ENCODE peak calls at places on chromosomes 7 and 10, in nine cellular contexts. One of them, this sample, is unnamed.

GRCh38 chr10:127117125-127117524 is 79.3 kb downstream of the INSYN2A start:
- DNase-seq in anterior cingulate cortex: no peak
- DNase-seq in LoVo: peak
- DNase-seq in GM19239: no peak
- DNase-seq in hepatic stellate cell: peak
- DNase-seq in CD8-positive, alpha-beta T cell: peak
- DNase-seq in CD8-positive, alpha-beta memory T cell: no peak
- DNase-seq in transverse colon: peak
- DNase-seq in foreskin fibroblast: peak
- DNase-seq in this sample: no peak

GRCh38 chr10:76581685-76582084 is 1055.9 kb downstream of the KCNMA1 start:
- DNase-seq in anterior cingulate cortex: no peak
- DNase-seq in LoVo: no peak
- DNase-seq in GM19239: no peak
- DNase-seq in hepatic stellate cell: no peak
- DNase-seq in CD8-positive, alpha-beta T cell: no peak
- DNase-seq in CD8-positive, alpha-beta memory T cell: no peak
- DNase-seq in transverse colon: no peak
- DNase-seq in foreskin fibroblast: no peak
- DNase-seq in this sample: no peak

GRCh38 chr10:102227050-102227449 is 951 bp downstream of the ELOVL3 start:
- DNase-seq in anterior cingulate cortex: no peak
- DNase-seq in LoVo: no peak
- DNase-seq in GM19239: no peak
- DNase-seq in hepatic stellate cell: no peak
- DNase-seq in CD8-positive, alpha-beta T cell: no peak
- DNase-seq in CD8-positive, alpha-beta memory T cell: no peak
- DNase-seq in transverse colon: no peak
- DNase-seq in foreskin fibroblast: peak
- DNase-seq in this sample: no peak

GRCh38 chr10:74924251-74924954 is 98.0 kb downstream of the KAT6B start:
- DNase-seq in anterior cingulate cortex: no peak
- DNase-seq in LoVo: peak
- DNase-seq in GM19239: no peak
- DNase-seq in hepatic stellate cell: peak
- DNase-seq in CD8-positive, alpha-beta T cell: no peak
- DNase-seq in CD8-positive, alpha-beta memory T cell: no peak
- DNase-seq in transverse colon: no peak
- DNase-seq in foreskin fibroblast: peak
- DNase-seq in this sample: no peak

GRCh38 chr7:121634356-121634755 is 238.2 kb upstream of the FAM3C start:
- DNase-seq in anterior cingulate cortex: no peak
- DNase-seq in LoVo: no peak
- DNase-seq in GM19239: no peak
- DNase-seq in hepatic stellate cell: no peak
- DNase-seq in CD8-positive, alpha-beta T cell: no peak
- DNase-seq in CD8-positive, alpha-beta memory T cell: no peak
- DNase-seq in transverse colon: no peak
- DNase-seq in foreskin fibroblast: no peak
- DNase-seq in this sample: no peak

GRCh38 chr10:29948971-29949370 is 110.4 kb downstream of the JCAD start:
- DNase-seq in anterior cingulate cortex: no peak
- DNase-seq in LoVo: no peak
- DNase-seq in GM19239: no peak
- DNase-seq in hepatic stellate cell: no peak
- DNase-seq in CD8-positive, alpha-beta T cell: no peak
- DNase-seq in CD8-positive, alpha-beta memory T cell: no peak
- DNase-seq in transverse colon: no peak
- DNase-seq in foreskin fibroblast: no peak
- DNase-seq in this sample: no peak

GRCh38 chr7:116393654-116394053 is 105.9 kb upstream of the CAV2 start:
- DNase-seq in anterior cingulate cortex: no peak
- DNase-seq in LoVo: no peak
- DNase-seq in GM19239: no peak
- DNase-seq in hepatic stellate cell: no peak
- DNase-seq in CD8-positive, alpha-beta T cell: no peak
- DNase-seq in CD8-positive, alpha-beta memory T cell: no peak
- DNase-seq in transverse colon: no peak
- DNase-seq in foreskin fibroblast: no peak
- DNase-seq in this sample: no peak

GRCh38 chr10:43123361-43124093 is 14.7 kb upstream of the CSGALNACT2 start:
- DNase-seq in anterior cingulate cortex: no peak
- DNase-seq in LoVo: no peak
- DNase-seq in GM19239: no peak
- DNase-seq in hepatic stellate cell: no peak
- DNase-seq in CD8-positive, alpha-beta T cell: no peak
- DNase-seq in CD8-positive, alpha-beta memory T cell: no peak
- DNase-seq in transverse colon: peak
- DNase-seq in foreskin fibroblast: no peak
- DNase-seq in this sample: no peak

GRCh38 chr10:129888784-129889616 is 75.1 kb downstream of the EBF3 start:
- DNase-seq in anterior cingulate cortex: no peak
- DNase-seq in LoVo: peak
- DNase-seq in GM19239: peak
- DNase-seq in hepatic stellate cell: peak
- DNase-seq in CD8-positive, alpha-beta T cell: peak
- DNase-seq in CD8-positive, alpha-beta memory T cell: no peak
- DNase-seq in transverse colon: no peak
- DNase-seq in foreskin fibroblast: peak
- DNase-seq in this sample: peak

GRCh38 chr7:45500257-45500656 is 73.9 kb upstream of the ADCY1 start:
- DNase-seq in anterior cingulate cortex: no peak
- DNase-seq in LoVo: no peak
- DNase-seq in GM19239: no peak
- DNase-seq in hepatic stellate cell: no peak
- DNase-seq in CD8-positive, alpha-beta T cell: no peak
- DNase-seq in CD8-positive, alpha-beta memory T cell: no peak
- DNase-seq in transverse colon: no peak
- DNase-seq in foreskin fibroblast: no peak
- DNase-seq in this sample: no peak

GRCh38 chr10:43055991-43056567 is 20.8 kb upstream of the RET start:
- DNase-seq in anterior cingulate cortex: no peak
- DNase-seq in LoVo: no peak
- DNase-seq in GM19239: no peak
- DNase-seq in hepatic stellate cell: no peak
- DNase-seq in CD8-positive, alpha-beta T cell: no peak
- DNase-seq in CD8-positive, alpha-beta memory T cell: no peak
- DNase-seq in transverse colon: peak
- DNase-seq in foreskin fibroblast: no peak
- DNase-seq in this sample: no peak

GRCh38 chr10:103673616-103674015 is 180.1 kb downstream of the NEURL1 start:
- DNase-seq in anterior cingulate cortex: no peak
- DNase-seq in LoVo: no peak
- DNase-seq in GM19239: no peak
- DNase-seq in hepatic stellate cell: no peak
- DNase-seq in CD8-positive, alpha-beta T cell: no peak
- DNase-seq in CD8-positive, alpha-beta memory T cell: no peak
- DNase-seq in transverse colon: no peak
- DNase-seq in foreskin fibroblast: no peak
- DNase-seq in this sample: no peak

GRCh38 chr10:122170802-122171201 is 100.3 kb upstream of the BTBD16 start:
- DNase-seq in anterior cingulate cortex: no peak
- DNase-seq in LoVo: no peak
- DNase-seq in GM19239: no peak
- DNase-seq in hepatic stellate cell: no peak
- DNase-seq in CD8-positive, alpha-beta T cell: no peak
- DNase-seq in CD8-positive, alpha-beta memory T cell: no peak
- DNase-seq in transverse colon: no peak
- DNase-seq in foreskin fibroblast: no peak
- DNase-seq in this sample: no peak

GRCh38 chr10:75137533-75138438 is 26.3 kb downstream of the SAMD8 start:
- DNase-seq in anterior cingulate cortex: no peak
- DNase-seq in LoVo: peak
- DNase-seq in GM19239: no peak
- DNase-seq in hepatic stellate cell: peak
- DNase-seq in CD8-positive, alpha-beta T cell: no peak
- DNase-seq in CD8-positive, alpha-beta memory T cell: no peak
- DNase-seq in transverse colon: no peak
- DNase-seq in foreskin fibroblast: peak
- DNase-seq in this sample: no peak

GRCh38 chr7:2042650-2043049 is 190.1 kb downstream of the MAD1L1 start:
- DNase-seq in anterior cingulate cortex: no peak
- DNase-seq in LoVo: no peak
- DNase-seq in GM19239: no peak
- DNase-seq in hepatic stellate cell: no peak
- DNase-seq in CD8-positive, alpha-beta T cell: no peak
- DNase-seq in CD8-positive, alpha-beta memory T cell: no peak
- DNase-seq in transverse colon: peak
- DNase-seq in foreskin fibroblast: no peak
- DNase-seq in this sample: no peak

GRCh38 chr7:5215313-5215712 is 25.3 kb downstream of the WIPI2 start:
- DNase-seq in anterior cingulate cortex: no peak
- DNase-seq in LoVo: no peak
- DNase-seq in GM19239: no peak
- DNase-seq in hepatic stellate cell: no peak
- DNase-seq in CD8-positive, alpha-beta T cell: no peak
- DNase-seq in CD8-positive, alpha-beta memory T cell: no peak
- DNase-seq in transverse colon: no peak
- DNase-seq in foreskin fibroblast: no peak
- DNase-seq in this sample: no peak

GRCh38 chr7:45874408-45875131 is 1.7 kb upstream of the CCDC201 start:
- DNase-seq in anterior cingulate cortex: no peak
- DNase-seq in LoVo: peak
- DNase-seq in GM19239: no peak
- DNase-seq in hepatic stellate cell: peak
- DNase-seq in CD8-positive, alpha-beta T cell: no peak
- DNase-seq in CD8-positive, alpha-beta memory T cell: no peak
- DNase-seq in transverse colon: no peak
- DNase-seq in foreskin fibroblast: peak
- DNase-seq in this sample: no peak

GRCh38 chr7:97693586-97693985 is 38.3 kb upstream of the TAC1 start:
- DNase-seq in anterior cingulate cortex: no peak
- DNase-seq in LoVo: no peak
- DNase-seq in GM19239: no peak
- DNase-seq in hepatic stellate cell: no peak
- DNase-seq in CD8-positive, alpha-beta T cell: no peak
- DNase-seq in CD8-positive, alpha-beta memory T cell: no peak
- DNase-seq in transverse colon: peak
- DNase-seq in foreskin fibroblast: no peak
- DNase-seq in this sample: no peak

GRCh38 chr10:131929122-131929845 is 28.5 kb downstream of the PPP2R2D start:
- DNase-seq in anterior cingulate cortex: no peak
- DNase-seq in LoVo: no peak
- DNase-seq in GM19239: no peak
- DNase-seq in hepatic stellate cell: no peak
- DNase-seq in CD8-positive, alpha-beta T cell: no peak
- DNase-seq in CD8-positive, alpha-beta memory T cell: no peak
- DNase-seq in transverse colon: no peak
- DNase-seq in foreskin fibroblast: no peak
- DNase-seq in this sample: no peak

GRCh38 chr10:78212786-78213175 is 179.1 kb downstream of the RPS24 start:
- DNase-seq in anterior cingulate cortex: no peak
- DNase-seq in LoVo: no peak
- DNase-seq in GM19239: no peak
- DNase-seq in hepatic stellate cell: no peak
- DNase-seq in CD8-positive, alpha-beta T cell: no peak
- DNase-seq in CD8-positive, alpha-beta memory T cell: no peak
- DNase-seq in transverse colon: no peak
- DNase-seq in foreskin fibroblast: no peak
- DNase-seq in this sample: no peak

GRCh38 chr10:21495686-21496284 is 29.7 kb downstream of the SKIDA1 start:
- DNase-seq in anterior cingulate cortex: peak
- DNase-seq in LoVo: peak
- DNase-seq in GM19239: peak
- DNase-seq in hepatic stellate cell: peak
- DNase-seq in CD8-positive, alpha-beta T cell: peak
- DNase-seq in CD8-positive, alpha-beta memory T cell: peak
- DNase-seq in transverse colon: peak
- DNase-seq in foreskin fibroblast: peak
- DNase-seq in this sample: peak

GRCh38 chr7:102291056-102291915 is 4.6 kb downstream of the SH2B2 start:
- DNase-seq in anterior cingulate cortex: no peak
- DNase-seq in LoVo: no peak
- DNase-seq in GM19239: peak
- DNase-seq in hepatic stellate cell: no peak
- DNase-seq in CD8-positive, alpha-beta T cell: peak
- DNase-seq in CD8-positive, alpha-beta memory T cell: no peak
- DNase-seq in transverse colon: no peak
- DNase-seq in foreskin fibroblast: no peak
- DNase-seq in this sample: peak

GRCh38 chr10:79378647-79379511 is 31.6 kb downstream of the PPIF start:
- DNase-seq in anterior cingulate cortex: no peak
- DNase-seq in LoVo: no peak
- DNase-seq in GM19239: no peak
- DNase-seq in hepatic stellate cell: no peak
- DNase-seq in CD8-positive, alpha-beta T cell: no peak
- DNase-seq in CD8-positive, alpha-beta memory T cell: no peak
- DNase-seq in transverse colon: peak
- DNase-seq in foreskin fibroblast: no peak
- DNase-seq in this sample: no peak

GRCh38 chr7:22173884-22174573 is 182.9 kb downstream of the RAPGEF5 start:
- DNase-seq in anterior cingulate cortex: no peak
- DNase-seq in LoVo: no peak
- DNase-seq in GM19239: peak
- DNase-seq in hepatic stellate cell: peak
- DNase-seq in CD8-positive, alpha-beta T cell: peak
- DNase-seq in CD8-positive, alpha-beta memory T cell: no peak
- DNase-seq in transverse colon: no peak
- DNase-seq in foreskin fibroblast: no peak
- DNase-seq in this sample: no peak

GRCh38 chr10:102769375-102770107 is 25.8 kb downstream of the WBP1L start:
- DNase-seq in anterior cingulate cortex: no peak
- DNase-seq in LoVo: no peak
- DNase-seq in GM19239: no peak
- DNase-seq in hepatic stellate cell: no peak
- DNase-seq in CD8-positive, alpha-beta T cell: no peak
- DNase-seq in CD8-positive, alpha-beta memory T cell: no peak
- DNase-seq in transverse colon: no peak
- DNase-seq in foreskin fibroblast: no peak
- DNase-seq in this sample: no peak

GRCh38 chr7:132424821-132425739 is 151.2 kb downstream of the PLXNA4 start:
- DNase-seq in anterior cingulate cortex: no peak
- DNase-seq in LoVo: no peak
- DNase-seq in GM19239: no peak
- DNase-seq in hepatic stellate cell: no peak
- DNase-seq in CD8-positive, alpha-beta T cell: no peak
- DNase-seq in CD8-positive, alpha-beta memory T cell: no peak
- DNase-seq in transverse colon: no peak
- DNase-seq in foreskin fibroblast: no peak
- DNase-seq in this sample: no peak

GRCh38 chr7:36661135-36661840 is 63.0 kb downstream of the AOAH start:
- DNase-seq in anterior cingulate cortex: no peak
- DNase-seq in LoVo: peak
- DNase-seq in GM19239: no peak
- DNase-seq in hepatic stellate cell: no peak
- DNase-seq in CD8-positive, alpha-beta T cell: no peak
- DNase-seq in CD8-positive, alpha-beta memory T cell: no peak
- DNase-seq in transverse colon: peak
- DNase-seq in foreskin fibroblast: peak
- DNase-seq in this sample: no peak

GRCh38 chr10:25084447-25084846 is 68.0 kb downstream of the THNSL1 start:
- DNase-seq in anterior cingulate cortex: no peak
- DNase-seq in LoVo: no peak
- DNase-seq in GM19239: no peak
- DNase-seq in hepatic stellate cell: no peak
- DNase-seq in CD8-positive, alpha-beta T cell: no peak
- DNase-seq in CD8-positive, alpha-beta memory T cell: no peak
- DNase-seq in transverse colon: no peak
- DNase-seq in foreskin fibroblast: no peak
- DNase-seq in this sample: no peak

GRCh38 chr7:21948364-21948763 is 2.7 kb upstream of the CDCA7L start:
- DNase-seq in anterior cingulate cortex: no peak
- DNase-seq in LoVo: no peak
- DNase-seq in GM19239: no peak
- DNase-seq in hepatic stellate cell: no peak
- DNase-seq in CD8-positive, alpha-beta T cell: no peak
- DNase-seq in CD8-positive, alpha-beta memory T cell: no peak
- DNase-seq in transverse colon: no peak
- DNase-seq in foreskin fibroblast: no peak
- DNase-seq in this sample: no peak

GRCh38 chr7:108211382-108212201 is 81.4 kb upstream of the LAMB4 start:
- DNase-seq in anterior cingulate cortex: no peak
- DNase-seq in LoVo: peak
- DNase-seq in GM19239: no peak
- DNase-seq in hepatic stellate cell: no peak
- DNase-seq in CD8-positive, alpha-beta T cell: no peak
- DNase-seq in CD8-positive, alpha-beta memory T cell: no peak
- DNase-seq in transverse colon: peak
- DNase-seq in foreskin fibroblast: no peak
- DNase-seq in this sample: no peak

GRCh38 chr7:150325110-150325611 is 1.8 kb upstream of the ACTR3C start:
- DNase-seq in anterior cingulate cortex: no peak
- DNase-seq in LoVo: no peak
- DNase-seq in GM19239: no peak
- DNase-seq in hepatic stellate cell: no peak
- DNase-seq in CD8-positive, alpha-beta T cell: no peak
- DNase-seq in CD8-positive, alpha-beta memory T cell: no peak
- DNase-seq in transverse colon: no peak
- DNase-seq in foreskin fibroblast: no peak
- DNase-seq in this sample: no peak

This sample was measured in GM12892.